ENCODE peak calls at places on chromosomes 11 and 22, in four cellular contexts. One of them, this sample, is unnamed.

GRCh38 chr22:43828711-43829447 is 16.8 kb upstream of the EFCAB6 start:
- DNase-seq in HEK293T: no peak
- DNase-seq in HCT116: no peak
- DNase-seq in GM12878: no peak
- DNase-seq in this sample: peak

GRCh38 chr22:31083377-31083768 is 2.3 kb downstream of the SMTN start:
- DNase-seq in HEK293T: no peak
- DNase-seq in HCT116: no peak
- DNase-seq in GM12878: no peak
- DNase-seq in this sample: no peak

GRCh38 chr22:19050117-19050516 is 72.1 kb downstream of the DGCR2 start:
- DNase-seq in HEK293T: no peak
- DNase-seq in HCT116: no peak
- DNase-seq in GM12878: no peak
- DNase-seq in this sample: no peak

GRCh38 chr11:77779935-77780334 is 40.6 kb downstream of the RSF1 start:
- DNase-seq in HEK293T: no peak
- DNase-seq in HCT116: no peak
- DNase-seq in GM12878: no peak
- DNase-seq in this sample: no peak

GRCh38 chr11:91707652-91708051 is 517.0 kb upstream of the FAT3 start:
- DNase-seq in HEK293T: no peak
- DNase-seq in HCT116: no peak
- DNase-seq in GM12878: no peak
- DNase-seq in this sample: no peak

GRCh38 chr11:33861911-33862310 is 30.0 kb downstream of the LMO2 start:
- DNase-seq in HEK293T: no peak
- DNase-seq in HCT116: no peak
- DNase-seq in GM12878: no peak
- DNase-seq in this sample: no peak

GRCh38 chr11:118343981-118344521 is at the start of gene CD3G:
- DNase-seq in HEK293T: no peak
- DNase-seq in HCT116: no peak
- DNase-seq in GM12878: no peak
- DNase-seq in this sample: no peak

GRCh38 chr11:31608995-31609394 is 99.4 kb downstream of the ELP4 start:
- DNase-seq in HEK293T: no peak
- DNase-seq in HCT116: no peak
- DNase-seq in GM12878: no peak
- DNase-seq in this sample: no peak

GRCh38 chr11:579830-580601 is 3.7 kb downstream of the PHRF1 start:
- DNase-seq in HEK293T: no peak
- DNase-seq in HCT116: no peak
- DNase-seq in GM12878: no peak
- DNase-seq in this sample: no peak

GRCh38 chr11:65356394-65356972 is 1.9 kb downstream of the TIGD3 start:
- DNase-seq in HEK293T: no peak
- DNase-seq in HCT116: no peak
- DNase-seq in GM12878: no peak
- DNase-seq in this sample: no peak

GRCh38 chr22:35475545-35475944 is 65.1 kb upstream of the RASD2 start:
- DNase-seq in HEK293T: no peak
- DNase-seq in HCT116: no peak
- DNase-seq in GM12878: no peak
- DNase-seq in this sample: no peak

GRCh38 chr11:106001304-106002012 is 20.6 kb downstream of the MSANTD4 start:
- DNase-seq in HEK293T: no peak
- DNase-seq in HCT116: no peak
- DNase-seq in GM12878: no peak
- DNase-seq in this sample: no peak

GRCh38 chr22:37848587-37849088 is 581 bp upstream of the EIF3L start:
- DNase-seq in HEK293T: peak
- DNase-seq in HCT116: peak
- DNase-seq in GM12878: no peak
- DNase-seq in this sample: no peak

GRCh38 chr11:99244613-99245012 is 223.9 kb downstream of the CNTN5 start:
- DNase-seq in HEK293T: no peak
- DNase-seq in HCT116: no peak
- DNase-seq in GM12878: no peak
- DNase-seq in this sample: no peak

GRCh38 chr22:17569971-17570511 is 6.7 kb downstream of the SLC25A18 start:
- DNase-seq in HEK293T: no peak
- DNase-seq in HCT116: no peak
- DNase-seq in GM12878: no peak
- DNase-seq in this sample: no peak

GRCh38 chr11:117222991-117223740 is 8.7 kb downstream of the PCSK7 start:
- DNase-seq in HEK293T: no peak
- DNase-seq in HCT116: no peak
- DNase-seq in GM12878: no peak
- DNase-seq in this sample: no peak

GRCh38 chr11:69074786-69075185 is 26.1 kb downstream of the TPCN2 start:
- DNase-seq in HEK293T: no peak
- DNase-seq in HCT116: no peak
- DNase-seq in GM12878: no peak
- DNase-seq in this sample: no peak
- TF ChIP-seq SP1 in HEK293T: no peak
- TF ChIP-seq SP1 in HCT116: no peak
- TF ChIP-seq SP1 in GM12878: no peak
- TF ChIP-seq SP1 in this sample: no peak

DNA sequence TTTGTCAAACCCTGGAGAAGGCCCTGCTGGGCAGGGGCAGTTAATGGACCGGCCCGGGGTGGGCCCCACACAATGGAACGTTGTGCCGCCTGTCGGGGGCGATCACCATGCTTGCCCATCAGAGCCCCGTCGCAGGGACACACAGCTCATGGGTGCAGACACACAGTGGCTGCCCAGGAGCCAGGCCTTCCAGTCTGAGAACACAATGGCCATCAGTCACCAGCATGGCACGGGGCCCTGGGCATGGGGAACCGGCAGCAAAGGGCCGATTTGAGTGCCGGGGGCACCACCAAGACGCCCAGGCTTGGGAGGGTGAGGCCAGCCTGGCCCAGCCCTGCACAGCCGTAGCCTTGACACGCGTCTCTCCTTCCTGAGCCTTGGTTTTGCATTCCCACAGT is 7.1 kb downstream of the LINC01488 start:
- DNase-seq in HEK293T: no peak
- DNase-seq in HCT116: no peak
- DNase-seq in GM12878: no peak
- DNase-seq in this sample: no peak
- TF ChIP-seq SP1 in HEK293T: no peak
- TF ChIP-seq SP1 in HCT116: no peak
- TF ChIP-seq SP1 in GM12878: no peak
- TF ChIP-seq SP1 in this sample: no peak

DNA sequence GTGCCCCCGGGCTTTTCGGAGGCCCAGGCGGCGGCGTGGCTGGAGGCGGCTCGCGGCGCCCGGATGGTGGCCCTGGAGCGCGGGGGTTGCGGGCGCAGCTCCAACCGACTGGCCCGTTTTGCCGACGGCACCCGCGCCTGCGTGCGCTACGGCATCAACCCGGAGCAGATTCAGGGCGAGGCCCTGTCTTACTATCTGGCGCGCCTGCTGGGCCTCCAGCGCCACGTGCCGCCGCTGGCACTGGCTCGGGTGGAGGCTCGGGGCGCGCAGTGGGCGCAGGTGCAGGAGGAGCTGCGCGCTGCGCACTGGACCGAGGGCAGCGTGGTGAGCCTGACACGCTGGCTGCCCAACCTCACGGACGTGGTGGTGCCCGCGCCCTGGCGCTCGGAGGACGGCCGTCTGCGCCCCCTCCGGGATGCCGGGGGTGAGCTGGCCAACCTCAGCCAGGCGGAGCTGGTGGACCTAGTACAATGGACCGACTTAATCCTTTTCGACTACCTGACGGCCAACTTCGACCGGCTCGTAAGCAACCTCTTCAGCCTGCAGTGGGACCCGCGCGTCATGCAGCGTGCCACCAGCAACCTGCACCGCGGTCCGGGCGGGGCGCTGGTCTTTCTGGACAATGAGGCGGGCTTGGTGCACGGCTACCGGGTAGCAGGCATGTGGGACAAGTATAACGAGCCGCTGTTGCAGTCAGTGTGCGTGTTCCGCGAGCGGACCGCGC is 932 bp downstream of the FJX1 start:
- DNase-seq in HEK293T: peak
- DNase-seq in HCT116: no peak
- DNase-seq in GM12878: no peak
- DNase-seq in this sample: peak
- TF ChIP-seq SP1 in HEK293T: no peak
- TF ChIP-seq SP1 in HCT116: no peak
- TF ChIP-seq SP1 in GM12878: no peak
- TF ChIP-seq SP1 in this sample: peak

GRCh38 chr11:61102667-61103491 is 590 bp downstream of the CD5 start:
- DNase-seq in HEK293T: no peak
- DNase-seq in HCT116: no peak
- DNase-seq in GM12878: no peak
- DNase-seq in this sample: no peak
- TF ChIP-seq SP1 in HEK293T: no peak
- TF ChIP-seq SP1 in HCT116: no peak
- TF ChIP-seq SP1 in GM12878: no peak
- TF ChIP-seq SP1 in this sample: no peak

GRCh38 chr11:48111941-48112340 is 104.7 kb upstream of the OR4B1 start:
- DNase-seq in HEK293T: no peak
- DNase-seq in HCT116: no peak
- DNase-seq in GM12878: no peak
- DNase-seq in this sample: no peak

GRCh38 chr11:48116437-48116836 is 100.2 kb upstream of the OR4B1 start:
- DNase-seq in HEK293T: no peak
- DNase-seq in HCT116: no peak
- DNase-seq in GM12878: no peak
- DNase-seq in this sample: no peak

GRCh38 chr11:48122246-48122645 is 94.4 kb upstream of the OR4B1 start:
- DNase-seq in HEK293T: no peak
- DNase-seq in HCT116: no peak
- DNase-seq in GM12878: no peak
- DNase-seq in this sample: no peak

GRCh38 chr11:48114740-48115139 is 101.9 kb upstream of the OR4B1 start:
- DNase-seq in HEK293T: no peak
- DNase-seq in HCT116: no peak
- DNase-seq in GM12878: no peak
- DNase-seq in this sample: no peak

DNA sequence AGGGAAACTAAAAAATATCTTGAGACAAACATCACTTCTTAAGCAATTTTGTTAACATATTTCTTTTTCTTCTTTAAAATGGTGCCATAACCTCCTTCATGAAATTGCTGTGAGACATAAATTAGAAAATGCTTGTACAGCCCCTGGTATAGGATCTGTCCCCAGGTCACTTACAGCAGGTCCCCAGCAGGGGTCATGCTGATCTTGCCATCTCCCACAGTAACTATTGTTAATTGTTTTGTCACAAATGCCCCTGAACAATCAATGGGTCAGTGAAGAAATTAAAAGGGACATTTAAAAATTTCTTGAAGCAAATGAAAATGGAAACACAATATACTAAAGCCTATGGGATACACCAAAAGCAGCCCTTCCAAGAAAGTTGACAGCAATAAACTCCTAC is 99.8 kb upstream of the OR4B1 start:
- DNase-seq in HEK293T: no peak
- DNase-seq in HCT116: no peak
- DNase-seq in GM12878: no peak
- DNase-seq in this sample: peak
- TF ChIP-seq SP1 in HEK293T: no peak
- TF ChIP-seq SP1 in HCT116: no peak
- TF ChIP-seq SP1 in GM12878: no peak
- TF ChIP-seq SP1 in this sample: no peak

GRCh38 chr11:7532395-7532794 is 18.6 kb downstream of the PPFIBP2 start:
- DNase-seq in HEK293T: no peak
- DNase-seq in HCT116: no peak
- DNase-seq in GM12878: no peak
- DNase-seq in this sample: no peak

GRCh38 chr11:7531011-7531410 is 17.2 kb downstream of the PPFIBP2 start:
- DNase-seq in HEK293T: no peak
- DNase-seq in HCT116: no peak
- DNase-seq in GM12878: no peak
- DNase-seq in this sample: no peak

GRCh38 chr11:7527029-7527428 is 13.2 kb downstream of the PPFIBP2 start:
- DNase-seq in HEK293T: no peak
- DNase-seq in HCT116: no peak
- DNase-seq in GM12878: no peak
- DNase-seq in this sample: no peak

GRCh38 chr11:7528514-7529049 is 14.8 kb downstream of the PPFIBP2 start:
- DNase-seq in HEK293T: no peak
- DNase-seq in HCT116: no peak
- DNase-seq in GM12878: no peak
- DNase-seq in this sample: no peak

GRCh38 chr11:7530013-7530412 is 16.2 kb downstream of the PPFIBP2 start:
- DNase-seq in HEK293T: no peak
- DNase-seq in HCT116: no peak
- DNase-seq in GM12878: no peak
- DNase-seq in this sample: no peak
- TF ChIP-seq SP1 in HEK293T: no peak
- TF ChIP-seq SP1 in HCT116: no peak
- TF ChIP-seq SP1 in GM12878: no peak
- TF ChIP-seq SP1 in this sample: no peak

This sample was measured in WTC11.